ENCODE peak calls at places on chromosomes 3 and 15, in five cellular contexts. One of them, this sample, is unnamed.

GRCh38 chr15:82832601-82833209 is 23.3 kb downstream of the WHAMM start:
- DNase-seq in heart right ventricle: no peak
- DNase-seq in uterus: no peak
- DNase-seq in lower lobe of right lung: no peak
- DNase-seq in psoas muscle: no peak
- DNase-seq in this sample: no peak

GRCh38 chr3:24235121-24235520 is 259.5 kb downstream of the THRB start:
- DNase-seq in psoas muscle: no peak
- DNase-seq in uterus: no peak
- DNase-seq in lower lobe of right lung: no peak
- DNase-seq in heart right ventricle: no peak
- DNase-seq in this sample: no peak

GRCh38 chr3:136343873-136344281 is 93.7 kb downstream of the PCCB start:
- DNase-seq in lower lobe of right lung: peak
- DNase-seq in heart right ventricle: peak
- DNase-seq in uterus: peak
- DNase-seq in psoas muscle: peak
- DNase-seq in this sample: no peak

GRCh38 chr3:65617787-65618186 is 420.9 kb downstream of the MAGI1 start:
- DNase-seq in lower lobe of right lung: no peak
- DNase-seq in heart right ventricle: no peak
- DNase-seq in uterus: no peak
- DNase-seq in psoas muscle: no peak
- DNase-seq in this sample: no peak

GRCh38 chr15:91104111-91104510 is 4.1 kb downstream of the SV2B start:
- DNase-seq in heart right ventricle: peak
- DNase-seq in uterus: no peak
- DNase-seq in psoas muscle: no peak
- DNase-seq in lower lobe of right lung: no peak
- DNase-seq in this sample: no peak

GRCh38 chr3:50651875-50652529 is 22.7 kb upstream of the DOCK3 start:
- DNase-seq in psoas muscle: peak
- DNase-seq in heart right ventricle: peak
- DNase-seq in uterus: no peak
- DNase-seq in lower lobe of right lung: no peak
- DNase-seq in this sample: peak

GRCh38 chr3:71482771-71483170 is 100.8 kb downstream of the FOXP1 start:
- DNase-seq in uterus: no peak
- DNase-seq in psoas muscle: no peak
- DNase-seq in lower lobe of right lung: no peak
- DNase-seq in heart right ventricle: no peak
- DNase-seq in this sample: no peak

GRCh38 chr3:131535131-131535530 is 32.4 kb upstream of the MRPL3 start:
- DNase-seq in lower lobe of right lung: no peak
- DNase-seq in uterus: no peak
- DNase-seq in heart right ventricle: no peak
- DNase-seq in psoas muscle: no peak
- DNase-seq in this sample: no peak

GRCh38 chr15:44038801-44039200 is 156.3 kb downstream of the FRMD5 start:
- DNase-seq in uterus: no peak
- DNase-seq in heart right ventricle: no peak
- DNase-seq in psoas muscle: no peak
- DNase-seq in lower lobe of right lung: no peak
- DNase-seq in this sample: no peak

GRCh38 chr3:67630666-67631362 is 23.6 kb downstream of the SUCLG2 start:
- DNase-seq in heart right ventricle: no peak
- DNase-seq in lower lobe of right lung: no peak
- DNase-seq in psoas muscle: no peak
- DNase-seq in uterus: no peak
- DNase-seq in this sample: no peak

GRCh38 chr15:70932397-70932796 is 39.8 kb downstream of the LRRC49 start:
- DNase-seq in lower lobe of right lung: no peak
- DNase-seq in heart right ventricle: no peak
- DNase-seq in psoas muscle: no peak
- DNase-seq in uterus: no peak
- DNase-seq in this sample: no peak

GRCh38 chr3:139328356-139328755 is 15.5 kb upstream of the MRPS22 start:
- DNase-seq in uterus: no peak
- DNase-seq in lower lobe of right lung: no peak
- DNase-seq in heart right ventricle: no peak
- DNase-seq in psoas muscle: no peak
- DNase-seq in this sample: no peak

GRCh38 chr3:194084284-194084683 is 51.7 kb upstream of the HES1 start:
- DNase-seq in heart right ventricle: no peak
- DNase-seq in psoas muscle: no peak
- DNase-seq in uterus: no peak
- DNase-seq in lower lobe of right lung: no peak
- DNase-seq in this sample: no peak

GRCh38 chr3:159711560-159712333 is 276.9 kb upstream of the IL12A start:
- DNase-seq in heart right ventricle: peak
- DNase-seq in psoas muscle: no peak
- DNase-seq in uterus: peak
- DNase-seq in lower lobe of right lung: no peak
- DNase-seq in this sample: no peak

GRCh38 chr3:33750216-33750558 is 32.1 kb upstream of the CLASP2 start:
- DNase-seq in psoas muscle: no peak
- DNase-seq in heart right ventricle: no peak
- DNase-seq in uterus: no peak
- DNase-seq in lower lobe of right lung: no peak
- DNase-seq in this sample: no peak

GRCh38 chr3:98185180-98185579 is 18.7 kb downstream of the OR5H15 start:
- DNase-seq in heart right ventricle: no peak
- DNase-seq in lower lobe of right lung: no peak
- DNase-seq in psoas muscle: no peak
- DNase-seq in uterus: no peak
- DNase-seq in this sample: no peak

DNA sequence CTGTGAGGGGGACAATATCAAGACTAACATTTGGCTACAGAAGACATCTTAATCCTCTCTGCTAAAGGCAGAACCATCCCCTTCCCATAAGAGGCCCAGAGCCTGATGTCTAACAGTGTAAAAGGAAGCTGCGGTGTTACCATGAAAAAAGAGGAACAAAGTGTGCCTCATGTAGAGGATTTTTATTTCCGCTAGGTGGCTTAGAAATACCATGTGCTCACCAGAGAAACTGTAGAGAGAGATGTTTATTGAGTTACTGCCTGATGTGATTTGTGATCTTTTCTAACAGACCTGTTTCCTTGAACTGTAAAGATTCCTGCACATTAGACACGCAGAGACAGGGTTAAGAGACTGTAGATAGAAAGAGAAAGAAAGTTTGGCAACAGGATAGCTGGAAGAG is 22.1 kb downstream of the OR5H15 start:
- DNase-seq in psoas muscle: no peak
- DNase-seq in uterus: no peak
- DNase-seq in lower lobe of right lung: no peak
- DNase-seq in heart right ventricle: no peak
- DNase-seq in this sample: no peak
- TF ChIP-seq CTCF in psoas muscle: peak
- TF ChIP-seq CTCF in uterus: no peak
- TF ChIP-seq CTCF in lower lobe of right lung: peak
- TF ChIP-seq CTCF in heart right ventricle: no peak
- TF ChIP-seq CTCF in this sample: peak

DNA sequence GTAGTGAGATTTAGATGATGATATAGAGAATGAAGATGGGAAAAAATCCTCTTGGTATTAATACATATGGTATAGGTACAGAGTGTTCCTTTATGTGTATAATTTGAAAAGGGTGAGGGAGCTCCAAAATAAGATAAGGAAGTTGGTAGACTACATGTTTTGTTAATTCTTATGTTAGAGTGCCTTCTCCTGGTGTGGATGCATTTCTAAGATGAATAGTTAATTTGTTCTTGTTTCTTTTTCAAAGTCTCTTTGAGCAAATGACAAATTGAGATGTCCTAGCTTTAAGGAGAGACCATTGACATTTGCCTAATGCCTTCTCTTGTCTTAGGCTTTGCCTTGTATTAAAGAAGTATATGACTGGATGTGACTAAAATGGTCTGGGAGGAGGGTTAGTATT is 34.1 kb downstream of the AKAP13 start:
- DNase-seq in lower lobe of right lung: no peak
- DNase-seq in uterus: no peak
- DNase-seq in heart right ventricle: no peak
- DNase-seq in psoas muscle: no peak
- DNase-seq in this sample: no peak
- TF ChIP-seq CTCF in lower lobe of right lung: peak
- TF ChIP-seq CTCF in uterus: peak
- TF ChIP-seq CTCF in heart right ventricle: no peak
- TF ChIP-seq CTCF in psoas muscle: peak
- TF ChIP-seq CTCF in this sample: peak

GRCh38 chr15:50119063-50119700 is at the start of gene ATP8B4:
- DNase-seq in heart right ventricle: no peak
- DNase-seq in psoas muscle: no peak
- DNase-seq in lower lobe of right lung: no peak
- DNase-seq in uterus: no peak
- DNase-seq in this sample: no peak

GRCh38 chr15:50114381-50114780 is 4.7 kb downstream of the ATP8B4 start:
- DNase-seq in heart right ventricle: no peak
- DNase-seq in lower lobe of right lung: peak
- DNase-seq in psoas muscle: peak
- DNase-seq in uterus: no peak
- DNase-seq in this sample: no peak

GRCh38 chr15:50113187-50113505 is 5.9 kb downstream of the ATP8B4 start:
- DNase-seq in psoas muscle: no peak
- DNase-seq in heart right ventricle: no peak
- DNase-seq in lower lobe of right lung: no peak
- DNase-seq in uterus: no peak
- DNase-seq in this sample: no peak

GRCh38 chr15:50117628-50118027 is 1.4 kb downstream of the ATP8B4 start:
- DNase-seq in heart right ventricle: no peak
- DNase-seq in lower lobe of right lung: no peak
- DNase-seq in uterus: no peak
- DNase-seq in psoas muscle: no peak
- DNase-seq in this sample: no peak

GRCh38 chr15:50116477-50116876 is 2.6 kb downstream of the ATP8B4 start:
- DNase-seq in uterus: no peak
- DNase-seq in psoas muscle: no peak
- DNase-seq in heart right ventricle: no peak
- DNase-seq in lower lobe of right lung: no peak
- DNase-seq in this sample: no peak
- TF ChIP-seq CTCF in uterus: no peak
- TF ChIP-seq CTCF in psoas muscle: no peak
- TF ChIP-seq CTCF in heart right ventricle: no peak
- TF ChIP-seq CTCF in lower lobe of right lung: peak
- TF ChIP-seq CTCF in this sample: peak

GRCh38 chr3:47002490-47003410 is 23.3 kb downstream of the NBEAL2 start:
- DNase-seq in heart right ventricle: no peak
- DNase-seq in psoas muscle: peak
- DNase-seq in lower lobe of right lung: no peak
- DNase-seq in uterus: no peak
- DNase-seq in this sample: peak
- TF ChIP-seq CTCF in heart right ventricle: no peak
- TF ChIP-seq CTCF in psoas muscle: no peak
- TF ChIP-seq CTCF in lower lobe of right lung: peak
- TF ChIP-seq CTCF in uterus: no peak
- TF ChIP-seq CTCF in this sample: peak